ENCODE peak calls at places on chromosomes 12 and 14, in six cellular contexts. One of them, this sample, is unnamed. For H3K4me1, the result is how much of the 10 kb centered on the place peaks cover.

GRCh38 chr14:50534998-50535397 is 2.6 kb upstream of the MAP4K5 start:
- DNase-seq in PC-9: no peak
- DNase-seq in colonic mucosa: no peak
- DNase-seq in kidney: no peak
- DNase-seq in fibroblast of lung: no peak
- DNase-seq in right lobe of liver: no peak
- DNase-seq in this sample: no peak

GRCh38 chr12:71415336-71416231 is 24.0 kb upstream of the LGR5 start:
- DNase-seq in PC-9: peak
- DNase-seq in colonic mucosa: peak
- DNase-seq in kidney: no peak
- DNase-seq in fibroblast of lung: peak
- DNase-seq in right lobe of liver: no peak
- DNase-seq in this sample: peak

GRCh38 chr12:28191690-28192089 is 1.4 kb downstream of the CCDC91 start:
- DNase-seq in PC-9: peak
- DNase-seq in colonic mucosa: no peak
- DNase-seq in kidney: no peak
- DNase-seq in fibroblast of lung: peak
- DNase-seq in right lobe of liver: no peak
- DNase-seq in this sample: peak

GRCh38 chr12:25087596-25087995 is 107.4 kb downstream of the DNAI7 start:
- DNase-seq in PC-9: no peak
- DNase-seq in colonic mucosa: no peak
- DNase-seq in kidney: no peak
- DNase-seq in fibroblast of lung: no peak
- DNase-seq in right lobe of liver: no peak
- DNase-seq in this sample: no peak

GRCh38 chr12:45350861-45351260 is 135.0 kb downstream of the ANO6 start:
- DNase-seq in PC-9: no peak
- DNase-seq in colonic mucosa: no peak
- DNase-seq in kidney: no peak
- DNase-seq in fibroblast of lung: no peak
- DNase-seq in right lobe of liver: no peak
- DNase-seq in this sample: no peak

GRCh38 chr14:91113829-91114078 is at the start of gene DGLUCY:
- DNase-seq in PC-9: no peak
- DNase-seq in colonic mucosa: peak
- DNase-seq in kidney: peak
- DNase-seq in fibroblast of lung: peak
- DNase-seq in right lobe of liver: peak
- DNase-seq in this sample: no peak

GRCh38 chr14:95222870-95223398 is 65.6 kb upstream of the DICER1 start:
- DNase-seq in PC-9: no peak
- DNase-seq in colonic mucosa: no peak
- DNase-seq in kidney: no peak
- DNase-seq in fibroblast of lung: peak
- DNase-seq in right lobe of liver: peak
- DNase-seq in this sample: no peak

GRCh38 chr12:16096273-16096849 is 181.1 kb downstream of the SLC15A5 start:
- DNase-seq in PC-9: no peak
- DNase-seq in colonic mucosa: no peak
- DNase-seq in kidney: no peak
- DNase-seq in fibroblast of lung: no peak
- DNase-seq in right lobe of liver: no peak
- DNase-seq in this sample: no peak

GRCh38 chr12:131533139-131533538 is 177.8 kb upstream of the SFSWAP start:
- DNase-seq in PC-9: no peak
- DNase-seq in colonic mucosa: no peak
- DNase-seq in kidney: no peak
- DNase-seq in fibroblast of lung: no peak
- DNase-seq in right lobe of liver: no peak
- DNase-seq in this sample: no peak

GRCh38 chr14:75720828-75721227 is 59.8 kb downstream of the TTLL5 start:
- DNase-seq in PC-9: no peak
- DNase-seq in colonic mucosa: no peak
- DNase-seq in kidney: peak
- DNase-seq in fibroblast of lung: peak
- DNase-seq in right lobe of liver: no peak
- DNase-seq in this sample: no peak

GRCh38 chr14:74945852-74946658 is 9.3 kb downstream of the PGF start:
- DNase-seq in PC-9: peak
- DNase-seq in colonic mucosa: peak
- DNase-seq in kidney: no peak
- DNase-seq in fibroblast of lung: peak
- DNase-seq in right lobe of liver: peak
- DNase-seq in this sample: peak

DNA sequence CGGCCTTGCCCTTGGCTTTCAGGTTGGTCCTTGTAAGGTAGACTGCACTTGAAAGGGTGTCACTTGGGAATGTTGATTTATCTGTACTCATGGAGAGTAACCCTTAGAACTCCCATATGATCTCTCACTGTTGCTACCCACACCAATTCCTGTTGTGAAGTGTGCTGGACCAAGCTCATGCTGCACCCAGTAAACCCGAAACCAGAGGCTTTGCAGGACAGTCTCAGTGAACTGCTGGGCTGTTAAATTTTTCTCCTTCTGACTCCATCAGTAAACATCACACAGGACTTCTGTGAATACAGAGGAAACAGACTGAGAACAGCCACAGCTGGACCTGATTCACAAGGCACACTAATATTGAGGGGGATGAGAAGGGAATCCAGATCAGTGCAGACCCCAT is 783.0 kb downstream of the TMEM121 start:
- DNase-seq in PC-9: no peak
- DNase-seq in colonic mucosa: no peak
- DNase-seq in kidney: no peak
- DNase-seq in fibroblast of lung: no peak
- DNase-seq in right lobe of liver: no peak
- DNase-seq in this sample: no peak
- H3K4me3 ChIP-seq in PC-9: no peak
- H3K4me3 ChIP-seq in colonic mucosa: no peak
- H3K4me3 ChIP-seq in kidney: no peak
- H3K4me3 ChIP-seq in fibroblast of lung: no peak
- H3K4me3 ChIP-seq in right lobe of liver: no peak
- H3K4me3 ChIP-seq in this sample: no peak

GRCh38 chr14:102518063-102518648 is 8.6 kb upstream of the ANKRD9 start:
- DNase-seq in PC-9: no peak
- DNase-seq in colonic mucosa: no peak
- DNase-seq in kidney: peak
- DNase-seq in fibroblast of lung: no peak
- DNase-seq in right lobe of liver: no peak
- DNase-seq in this sample: no peak
- H3K4me1 ChIP-seq in PC-9: under half
- H3K4me1 ChIP-seq in colonic mucosa: under half
- H3K4me1 ChIP-seq in kidney: under half
- H3K4me1 ChIP-seq in fibroblast of lung: under half
- H3K4me1 ChIP-seq in right lobe of liver: under half
- H3K4me1 ChIP-seq in this sample: under half

DNA sequence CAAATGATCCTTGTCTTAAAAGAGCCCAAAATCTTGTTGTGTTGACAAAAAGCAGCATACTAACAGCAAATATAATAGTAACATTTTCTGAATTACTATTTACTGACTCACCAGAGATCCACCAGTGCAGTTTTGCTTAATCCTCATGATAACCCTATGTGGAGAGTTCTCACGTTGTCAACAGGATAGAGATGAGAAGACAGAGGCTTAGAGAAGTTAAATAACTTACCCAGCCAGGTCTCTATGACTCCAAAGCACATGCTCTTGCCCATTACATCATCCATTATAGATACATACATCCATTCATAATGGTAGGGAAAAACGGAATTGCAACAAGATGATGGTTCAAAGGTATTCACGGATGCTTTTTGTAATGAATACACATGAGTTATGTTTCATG is 111.9 kb downstream of the PAX9 start:
- DNase-seq in PC-9: no peak
- DNase-seq in colonic mucosa: no peak
- DNase-seq in kidney: no peak
- DNase-seq in fibroblast of lung: peak
- DNase-seq in right lobe of liver: no peak
- DNase-seq in this sample: no peak
- H3K4me3 ChIP-seq in PC-9: no peak
- H3K4me3 ChIP-seq in colonic mucosa: no peak
- H3K4me3 ChIP-seq in kidney: no peak
- H3K4me3 ChIP-seq in fibroblast of lung: no peak
- H3K4me3 ChIP-seq in right lobe of liver: no peak
- H3K4me3 ChIP-seq in this sample: no peak

DNA sequence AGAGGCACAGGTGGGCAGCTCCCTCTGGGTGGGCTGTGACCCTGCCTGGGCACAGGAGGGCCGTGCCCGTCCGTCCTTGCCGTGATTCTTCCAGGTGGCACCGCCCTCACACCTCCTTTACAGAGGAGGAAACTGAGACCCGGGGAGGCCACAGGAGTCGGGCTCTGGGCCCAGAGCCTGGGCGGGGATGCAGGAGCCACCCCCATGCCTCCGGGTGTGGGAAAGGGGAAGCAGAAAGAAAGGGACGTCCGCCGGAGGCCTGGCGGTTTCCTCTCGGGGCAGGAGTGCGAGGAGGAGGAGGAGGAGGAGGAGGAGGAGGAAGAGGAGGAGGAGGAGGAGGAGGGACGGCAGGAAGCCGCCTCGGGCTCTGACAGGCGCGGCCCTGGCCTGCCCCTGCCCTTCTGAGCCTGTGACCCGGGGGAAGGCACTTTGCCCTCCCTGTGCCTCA is 23.0 kb downstream of the SH2B3 start:
- DNase-seq in PC-9: no peak
- DNase-seq in colonic mucosa: peak
- DNase-seq in kidney: peak
- DNase-seq in fibroblast of lung: no peak
- DNase-seq in right lobe of liver: peak
- DNase-seq in this sample: no peak
- H3K4me1 ChIP-seq in PC-9: under half
- H3K4me1 ChIP-seq in colonic mucosa: half or more
- H3K4me1 ChIP-seq in kidney: under half
- H3K4me1 ChIP-seq in fibroblast of lung: under half
- H3K4me1 ChIP-seq in right lobe of liver: under half
- H3K4me1 ChIP-seq in this sample: half or more

GRCh38 chr12:46516933-46517578 is 144.5 kb upstream of the SLC38A2 start:
- DNase-seq in PC-9: no peak
- DNase-seq in colonic mucosa: no peak
- DNase-seq in kidney: no peak
- DNase-seq in fibroblast of lung: no peak
- DNase-seq in right lobe of liver: no peak
- DNase-seq in this sample: no peak
- H3K4me3 ChIP-seq in PC-9: no peak
- H3K4me3 ChIP-seq in colonic mucosa: no peak
- H3K4me3 ChIP-seq in kidney: no peak
- H3K4me3 ChIP-seq in fibroblast of lung: no peak
- H3K4me3 ChIP-seq in right lobe of liver: no peak
- H3K4me3 ChIP-seq in this sample: no peak

GRCh38 chr14:54194501-54194900 is 202.3 kb upstream of the CDKN3 start:
- DNase-seq in PC-9: no peak
- DNase-seq in colonic mucosa: no peak
- DNase-seq in kidney: no peak
- DNase-seq in fibroblast of lung: no peak
- DNase-seq in right lobe of liver: no peak
- DNase-seq in this sample: no peak

GRCh38 chr14:54193871-54194270 is 202.9 kb upstream of the CDKN3 start:
- DNase-seq in PC-9: no peak
- DNase-seq in colonic mucosa: no peak
- DNase-seq in kidney: no peak
- DNase-seq in fibroblast of lung: peak
- DNase-seq in right lobe of liver: no peak
- DNase-seq in this sample: no peak

GRCh38 chr14:54191846-54192245 is 205.0 kb upstream of the CDKN3 start:
- DNase-seq in PC-9: no peak
- DNase-seq in colonic mucosa: no peak
- DNase-seq in kidney: no peak
- DNase-seq in fibroblast of lung: no peak
- DNase-seq in right lobe of liver: no peak
- DNase-seq in this sample: no peak

GRCh38 chr14:54189358-54190354 is 207.2 kb upstream of the CDKN3 start:
- DNase-seq in PC-9: peak
- DNase-seq in colonic mucosa: no peak
- DNase-seq in kidney: no peak
- DNase-seq in fibroblast of lung: peak
- DNase-seq in right lobe of liver: no peak
- DNase-seq in this sample: no peak

DNA sequence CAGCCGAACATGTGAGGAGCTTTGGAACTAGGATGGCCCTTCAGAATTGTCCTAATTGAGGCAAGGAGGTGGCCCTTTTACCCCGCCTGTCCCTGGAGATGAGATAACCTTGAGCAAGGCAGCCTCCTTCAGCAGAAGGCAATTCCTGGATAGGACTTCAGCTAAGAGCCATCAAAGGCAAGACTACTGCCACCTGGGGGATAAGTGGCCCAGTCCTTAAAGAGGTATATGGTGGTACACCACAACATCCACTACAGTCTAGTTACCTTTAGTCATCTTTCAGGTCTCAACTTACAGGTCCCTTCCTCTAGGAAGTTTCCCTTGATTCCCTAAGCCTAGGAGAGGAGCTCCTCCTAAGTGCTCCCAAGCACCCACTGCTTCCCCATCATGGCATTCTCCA is 204.2 kb upstream of the CDKN3 start:
- DNase-seq in PC-9: no peak
- DNase-seq in colonic mucosa: no peak
- DNase-seq in kidney: no peak
- DNase-seq in fibroblast of lung: no peak
- DNase-seq in right lobe of liver: no peak
- DNase-seq in this sample: no peak
- H3K4me1 ChIP-seq in PC-9: under half
- H3K4me1 ChIP-seq in colonic mucosa: under half
- H3K4me1 ChIP-seq in kidney: under half
- H3K4me1 ChIP-seq in fibroblast of lung: under half
- H3K4me1 ChIP-seq in right lobe of liver: under half
- H3K4me1 ChIP-seq in this sample: under half

DNA sequence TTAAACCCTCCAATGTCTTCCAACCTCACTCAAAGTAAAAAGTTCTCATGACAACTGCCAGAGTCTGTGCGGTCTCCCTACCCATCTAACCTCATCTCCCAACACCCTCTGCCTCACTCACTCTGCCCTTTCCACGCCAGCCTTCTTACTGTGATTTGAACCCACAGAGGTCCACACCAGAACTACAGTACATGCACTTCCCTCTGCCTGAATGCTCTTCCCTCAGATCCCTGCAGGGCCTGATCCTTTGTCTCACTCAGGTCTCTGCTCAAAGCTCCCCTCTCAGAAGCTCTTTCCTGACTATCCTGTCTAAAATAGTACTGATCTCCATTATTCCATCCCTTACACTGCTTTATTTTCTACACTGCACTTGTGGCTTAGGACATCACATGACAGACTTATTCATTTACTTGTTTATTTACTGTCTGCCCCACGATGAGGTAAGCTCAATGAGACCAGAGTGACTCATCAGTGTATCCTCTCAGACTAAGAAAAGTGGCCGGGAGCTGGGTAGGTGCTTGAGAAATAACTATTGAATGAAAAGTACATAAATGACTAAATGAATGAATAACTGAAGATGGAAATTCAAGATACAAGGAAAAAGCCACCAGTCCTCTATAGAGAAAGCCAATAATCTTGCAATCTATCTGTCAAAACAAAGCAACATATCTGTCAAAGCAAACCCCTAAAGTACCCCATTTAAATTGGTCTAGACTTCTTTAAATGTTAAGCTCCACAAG is 17.1 kb downstream of the POMT2 start:
- DNase-seq in PC-9: peak
- DNase-seq in colonic mucosa: no peak
- DNase-seq in kidney: no peak
- DNase-seq in fibroblast of lung: peak
- DNase-seq in right lobe of liver: no peak
- DNase-seq in this sample: no peak
- H3K4me3 ChIP-seq in PC-9: peak
- H3K4me3 ChIP-seq in colonic mucosa: no peak
- H3K4me3 ChIP-seq in kidney: no peak
- H3K4me3 ChIP-seq in fibroblast of lung: no peak
- H3K4me3 ChIP-seq in right lobe of liver: no peak
- H3K4me3 ChIP-seq in this sample: no peak

GRCh38 chr14:68279437-68279720 is 459.8 kb downstream of the RAD51B start:
- DNase-seq in PC-9: no peak
- DNase-seq in colonic mucosa: no peak
- DNase-seq in kidney: no peak
- DNase-seq in fibroblast of lung: no peak
- DNase-seq in right lobe of liver: no peak
- DNase-seq in this sample: no peak
- H3K4me1 ChIP-seq in PC-9: under half
- H3K4me1 ChIP-seq in colonic mucosa: under half
- H3K4me1 ChIP-seq in kidney: under half
- H3K4me1 ChIP-seq in fibroblast of lung: under half
- H3K4me1 ChIP-seq in right lobe of liver: under half
- H3K4me1 ChIP-seq in this sample: half or more

This sample was measured in naive thymus-derived CD4-positive, alpha-beta T cell.